ENCODE peak calls at places on chromosome 17, in six cellular contexts. One of them, this sample, is unnamed.

GRCh38 chr17:15463363-15463762 is 4.1 kb downstream of the CDRT4 start:
- DNase-seq in osteocyte: no peak
- DNase-seq in pancreas: no peak
- DNase-seq in lower lobe of right lung: no peak
- DNase-seq in GM23338: peak; percentile 68
- DNase-seq in CD4-positive, alpha-beta T cell: no peak
- DNase-seq in this sample: no peak

GRCh38 chr17:43356999-43357398 is 41.8 kb upstream of the ARL4D start:
- DNase-seq in lower lobe of right lung: no peak
- DNase-seq in pancreas: no peak
- DNase-seq in GM23338: no peak
- DNase-seq in osteocyte: no peak
- DNase-seq in CD4-positive, alpha-beta T cell: no peak
- DNase-seq in this sample: no peak

GRCh38 chr17:7042507-7043194 is 1.2 kb downstream of the SLC16A11 start:
- DNase-seq in pancreas: peak; percentile 73
- DNase-seq in CD4-positive, alpha-beta T cell: peak; percentile 30
- DNase-seq in lower lobe of right lung: no peak
- DNase-seq in GM23338: peak; percentile 70
- DNase-seq in osteocyte: no peak
- DNase-seq in this sample: no peak

GRCh38 chr17:55263565-55264272 is 1.0 kb upstream of the HLF start:
- DNase-seq in GM23338: peak; percentile 44
- DNase-seq in pancreas: no peak
- DNase-seq in lower lobe of right lung: no peak
- DNase-seq in osteocyte: no peak
- DNase-seq in CD4-positive, alpha-beta T cell: no peak
- DNase-seq in this sample: no peak

GRCh38 chr17:57751348-57751970 is 6.4 kb upstream of the CCDC182 start:
- DNase-seq in pancreas: no peak
- DNase-seq in lower lobe of right lung: no peak
- DNase-seq in CD4-positive, alpha-beta T cell: no peak
- DNase-seq in GM23338: no peak
- DNase-seq in osteocyte: no peak
- DNase-seq in this sample: no peak

GRCh38 chr17:66449418-66449977 is 147.1 kb downstream of the PRKCA start:
- DNase-seq in osteocyte: no peak
- DNase-seq in lower lobe of right lung: no peak
- DNase-seq in GM23338: peak; percentile 20
- DNase-seq in CD4-positive, alpha-beta T cell: no peak
- DNase-seq in pancreas: no peak
- DNase-seq in this sample: no peak

GRCh38 chr17:48608921-48609505 is 1.8 kb downstream of the HOXB7 start:
- DNase-seq in osteocyte: no peak
- DNase-seq in pancreas: no peak
- DNase-seq in lower lobe of right lung: no peak
- DNase-seq in GM23338: no peak
- DNase-seq in CD4-positive, alpha-beta T cell: no peak
- DNase-seq in this sample: no peak

GRCh38 chr17:78231991-78232759 is 744 bp downstream of the TMEM235 start:
- DNase-seq in GM23338: peak; percentile 78
- DNase-seq in pancreas: peak; percentile 62
- DNase-seq in CD4-positive, alpha-beta T cell: no peak
- DNase-seq in lower lobe of right lung: no peak
- DNase-seq in osteocyte: peak; percentile 83
- DNase-seq in this sample: no peak

GRCh38 chr17:79196913-79197312 is 122.3 kb downstream of the ENGASE start:
- DNase-seq in lower lobe of right lung: no peak
- DNase-seq in pancreas: no peak
- DNase-seq in GM23338: no peak
- DNase-seq in osteocyte: no peak
- DNase-seq in CD4-positive, alpha-beta T cell: no peak
- DNase-seq in this sample: no peak

GRCh38 chr17:13351046-13351445 is 250.7 kb downstream of the HS3ST3A1 start:
- DNase-seq in GM23338: no peak
- DNase-seq in lower lobe of right lung: no peak
- DNase-seq in pancreas: no peak
- DNase-seq in osteocyte: no peak
- DNase-seq in CD4-positive, alpha-beta T cell: no peak
- DNase-seq in this sample: no peak

GRCh38 chr17:48471807-48472484 is 41.9 kb upstream of the SKAP1 start:
- DNase-seq in osteocyte: no peak
- DNase-seq in CD4-positive, alpha-beta T cell: no peak
- DNase-seq in pancreas: no peak
- DNase-seq in GM23338: peak; percentile 30
- DNase-seq in lower lobe of right lung: no peak
- DNase-seq in this sample: no peak

DNA sequence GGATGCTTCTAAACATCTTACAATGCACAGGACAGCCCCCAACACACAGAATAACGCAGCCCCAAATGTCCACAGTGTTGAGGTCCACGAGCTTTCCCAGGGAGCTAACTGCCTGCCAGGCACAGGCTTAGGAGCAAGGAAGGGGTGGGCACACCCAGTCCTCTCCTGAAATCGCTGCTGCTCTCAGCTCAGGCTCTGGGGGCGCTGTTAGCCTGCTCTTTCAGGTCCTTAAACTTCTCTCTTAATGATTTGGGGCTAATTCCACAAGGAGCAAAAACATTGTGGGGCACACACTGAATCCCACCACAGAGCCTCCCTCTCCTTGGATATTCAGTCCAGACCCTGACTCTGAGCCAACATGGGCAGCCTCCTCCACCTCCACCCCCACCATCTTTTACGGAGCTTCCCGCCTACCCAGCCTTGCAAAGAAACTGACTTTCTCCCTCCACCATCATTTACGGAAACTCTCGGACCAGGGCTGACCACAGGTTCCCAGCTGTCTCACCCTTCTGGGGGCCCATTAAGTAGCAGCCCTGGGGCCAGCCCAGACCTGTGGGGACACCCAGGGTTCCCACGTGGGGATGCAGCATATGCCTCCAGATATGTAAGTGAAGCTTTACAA is 1.1 kb downstream of the CD300H start:
- DNase-seq in osteocyte: no peak
- DNase-seq in CD4-positive, alpha-beta T cell: no peak
- DNase-seq in GM23338: peak; percentile 83
- DNase-seq in lower lobe of right lung: no peak
- DNase-seq in pancreas: no peak
- DNase-seq in this sample: no peak
- TF ChIP-seq CTCF in osteocyte: peak; percentile 50
- TF ChIP-seq CTCF in CD4-positive, alpha-beta T cell: peak; percentile 60
- TF ChIP-seq CTCF in GM23338: peak; percentile 86
- TF ChIP-seq CTCF in lower lobe of right lung: peak; percentile 45
- TF ChIP-seq CTCF in pancreas: no peak
- TF ChIP-seq CTCF in this sample: peak; percentile 65

GRCh38 chr17:74750039-74750326 is 1.6 kb downstream of the NHERF1 start:
- DNase-seq in lower lobe of right lung: no peak
- DNase-seq in CD4-positive, alpha-beta T cell: no peak
- DNase-seq in GM23338: no peak
- DNase-seq in pancreas: no peak
- DNase-seq in osteocyte: no peak
- DNase-seq in this sample: no peak

GRCh38 chr17:74749262-74750038 is 1.0 kb downstream of the NHERF1 start:
- DNase-seq in lower lobe of right lung: no peak
- DNase-seq in GM23338: peak; percentile 52
- DNase-seq in CD4-positive, alpha-beta T cell: no peak
- DNase-seq in pancreas: peak; percentile 88
- DNase-seq in osteocyte: no peak
- DNase-seq in this sample: no peak

GRCh38 chr17:74746922-74747321 is 1.5 kb upstream of the NHERF1 start:
- DNase-seq in GM23338: no peak
- DNase-seq in lower lobe of right lung: peak; percentile 44
- DNase-seq in pancreas: peak; percentile 25
- DNase-seq in CD4-positive, alpha-beta T cell: no peak
- DNase-seq in osteocyte: no peak
- DNase-seq in this sample: no peak

GRCh38 chr17:74748279-74748528 is 224 bp upstream of the NHERF1 start:
- DNase-seq in pancreas: no peak
- DNase-seq in GM23338: no peak
- DNase-seq in CD4-positive, alpha-beta T cell: no peak
- DNase-seq in lower lobe of right lung: no peak
- DNase-seq in osteocyte: no peak
- DNase-seq in this sample: no peak

GRCh38 chr17:74748529-74749261 is at the start of gene NHERF1:
- DNase-seq in CD4-positive, alpha-beta T cell: peak; percentile 86
- DNase-seq in pancreas: peak; percentile 98
- DNase-seq in GM23338: peak; percentile 95
- DNase-seq in osteocyte: peak; percentile 99
- DNase-seq in lower lobe of right lung: peak; percentile 96
- DNase-seq in this sample: peak; percentile 95
- TF ChIP-seq CTCF in CD4-positive, alpha-beta T cell: no peak
- TF ChIP-seq CTCF in pancreas: no peak
- TF ChIP-seq CTCF in GM23338: peak; percentile 37
- TF ChIP-seq CTCF in osteocyte: peak; percentile 14
- TF ChIP-seq CTCF in lower lobe of right lung: no peak
- TF ChIP-seq CTCF in this sample: no peak

GRCh38 chr17:63433746-63434591 is 12.1 kb downstream of the CYB561 start:
- DNase-seq in CD4-positive, alpha-beta T cell: no peak
- DNase-seq in GM23338: no peak
- DNase-seq in lower lobe of right lung: no peak
- DNase-seq in pancreas: peak; percentile 83
- DNase-seq in osteocyte: no peak
- DNase-seq in this sample: no peak
- TF ChIP-seq CTCF in CD4-positive, alpha-beta T cell: no peak
- TF ChIP-seq CTCF in GM23338: no peak
- TF ChIP-seq CTCF in lower lobe of right lung: no peak
- TF ChIP-seq CTCF in pancreas: no peak
- TF ChIP-seq CTCF in osteocyte: no peak
- TF ChIP-seq CTCF in this sample: no peak

GRCh38 chr17:74935585-74936469 is at the start of gene OTOP3:
- DNase-seq in CD4-positive, alpha-beta T cell: no peak
- DNase-seq in lower lobe of right lung: no peak
- DNase-seq in GM23338: peak; percentile 65
- DNase-seq in osteocyte: no peak
- DNase-seq in pancreas: no peak
- DNase-seq in this sample: peak; percentile 96

GRCh38 chr17:74938194-74938950 is 2.7 kb downstream of the OTOP3 start:
- DNase-seq in lower lobe of right lung: no peak
- DNase-seq in pancreas: no peak
- DNase-seq in GM23338: no peak
- DNase-seq in CD4-positive, alpha-beta T cell: no peak
- DNase-seq in osteocyte: no peak
- DNase-seq in this sample: no peak

GRCh38 chr17:74937064-74938051 is 1.7 kb downstream of the OTOP3 start:
- DNase-seq in osteocyte: no peak
- DNase-seq in lower lobe of right lung: no peak
- DNase-seq in GM23338: peak; percentile 55
- DNase-seq in CD4-positive, alpha-beta T cell: no peak
- DNase-seq in pancreas: no peak
- DNase-seq in this sample: no peak

GRCh38 chr17:74935048-74935447 is 650 bp upstream of the OTOP3 start:
- DNase-seq in osteocyte: no peak
- DNase-seq in CD4-positive, alpha-beta T cell: no peak
- DNase-seq in GM23338: no peak
- DNase-seq in lower lobe of right lung: no peak
- DNase-seq in pancreas: no peak
- DNase-seq in this sample: no peak

DNA sequence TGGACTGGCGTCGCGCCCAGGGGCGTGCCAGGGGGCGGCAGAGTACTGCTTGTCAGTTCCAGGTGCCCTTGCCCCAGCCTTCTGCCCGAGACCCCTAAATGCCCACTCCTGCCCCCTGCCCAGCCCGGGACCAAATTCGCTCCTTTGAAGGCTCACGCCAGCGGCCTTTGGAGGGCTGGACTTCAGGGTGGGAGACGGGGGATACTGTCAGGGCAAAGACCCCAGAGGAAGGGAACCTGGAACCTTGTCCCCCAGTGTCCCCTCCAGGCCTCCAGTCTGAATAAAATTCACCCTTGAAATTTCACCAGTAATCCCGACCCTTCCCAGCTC is 737 bp downstream of the OTOP3 start:
- DNase-seq in CD4-positive, alpha-beta T cell: no peak
- DNase-seq in GM23338: no peak
- DNase-seq in lower lobe of right lung: no peak
- DNase-seq in osteocyte: no peak
- DNase-seq in pancreas: no peak
- DNase-seq in this sample: no peak
- TF ChIP-seq CTCF in CD4-positive, alpha-beta T cell: no peak
- TF ChIP-seq CTCF in GM23338: peak; percentile 36
- TF ChIP-seq CTCF in lower lobe of right lung: no peak
- TF ChIP-seq CTCF in osteocyte: no peak
- TF ChIP-seq CTCF in pancreas: no peak
- TF ChIP-seq CTCF in this sample: no peak

DNA sequence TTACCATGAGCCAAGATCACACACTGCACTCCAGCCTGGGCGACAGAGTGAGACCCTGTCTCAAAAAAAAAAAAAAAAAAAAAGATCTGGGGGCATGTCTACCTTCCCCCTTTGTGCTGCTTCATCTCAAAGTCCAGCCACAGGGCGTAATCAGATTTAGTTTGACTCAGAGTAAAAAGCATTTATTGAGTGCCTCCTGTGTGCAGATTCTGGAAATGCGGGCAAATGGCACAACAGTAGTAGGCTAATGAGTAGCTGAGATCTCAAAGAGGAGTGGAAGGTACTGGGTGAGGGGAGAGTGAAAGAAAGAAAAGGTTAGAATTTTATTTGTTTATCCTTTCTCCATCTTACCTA is 9.1 kb upstream of the NR1D1 start:
- DNase-seq in CD4-positive, alpha-beta T cell: no peak
- DNase-seq in GM23338: no peak
- DNase-seq in lower lobe of right lung: no peak
- DNase-seq in pancreas: no peak
- DNase-seq in osteocyte: no peak
- DNase-seq in this sample: no peak
- TF ChIP-seq CTCF in CD4-positive, alpha-beta T cell: no peak
- TF ChIP-seq CTCF in GM23338: peak; percentile 34
- TF ChIP-seq CTCF in lower lobe of right lung: no peak
- TF ChIP-seq CTCF in pancreas: no peak
- TF ChIP-seq CTCF in osteocyte: no peak
- TF ChIP-seq CTCF in this sample: no peak

DNA sequence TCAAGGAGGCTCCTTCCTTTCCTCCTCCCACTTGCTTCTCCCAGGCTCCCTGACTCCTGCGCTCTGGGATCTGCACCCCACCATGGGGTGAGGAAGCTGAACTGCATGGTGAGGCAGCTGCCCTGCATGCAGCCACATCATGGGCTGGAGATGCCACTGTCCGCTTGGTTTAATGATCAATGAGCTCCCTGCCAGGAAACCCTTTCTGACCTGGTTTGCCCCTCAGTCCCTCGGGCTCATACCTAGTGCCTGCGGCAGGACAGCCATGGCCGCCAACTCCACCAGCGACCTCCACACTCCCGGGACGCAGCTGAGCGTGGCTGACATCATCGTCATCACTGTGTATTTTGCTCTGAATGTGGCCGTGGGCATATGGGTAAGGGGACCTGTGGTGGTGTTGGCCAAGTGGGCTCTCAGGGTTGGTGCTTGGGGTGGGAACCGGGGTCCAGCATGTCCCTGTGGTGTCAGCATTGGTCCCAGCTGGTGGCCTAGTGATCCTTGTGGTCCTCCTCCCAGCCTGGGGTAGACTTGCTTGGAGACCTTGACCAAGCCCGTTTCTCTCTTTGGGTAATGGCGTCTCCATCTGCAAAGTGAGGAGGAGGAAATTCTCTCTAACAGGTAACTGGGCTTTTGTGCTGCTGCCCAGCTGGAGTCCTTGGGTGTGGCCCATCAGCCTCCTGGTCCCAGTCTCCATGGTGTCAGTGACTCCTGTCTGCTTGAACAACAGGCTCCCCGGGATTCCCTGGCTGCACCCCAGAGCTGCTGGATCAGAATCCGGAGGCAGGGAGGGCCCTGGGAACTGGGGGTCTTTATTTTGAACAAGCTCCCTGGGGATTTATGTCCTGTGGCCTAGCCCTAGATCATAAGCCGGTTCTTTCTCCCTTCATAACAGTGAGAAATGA is at the start of gene SLC5A10:
- DNase-seq in CD4-positive, alpha-beta T cell: no peak
- DNase-seq in pancreas: no peak
- DNase-seq in lower lobe of right lung: no peak
- DNase-seq in osteocyte: no peak
- DNase-seq in GM23338: peak; percentile 64
- DNase-seq in this sample: no peak
- TF ChIP-seq CTCF in CD4-positive, alpha-beta T cell: no peak
- TF ChIP-seq CTCF in pancreas: no peak
- TF ChIP-seq CTCF in lower lobe of right lung: no peak
- TF ChIP-seq CTCF in osteocyte: no peak
- TF ChIP-seq CTCF in GM23338: peak; percentile 62
- TF ChIP-seq CTCF in this sample: no peak

This sample was measured in D721Med.